ENCODE peak calls at places on chromosome 22, in four cellular contexts. L, E, N and D are unnamed samples.
A peak's percentile ranks its signal among the peaks of the same experiment; 100 is the strongest.

GRCh38 chr22:35589071-35589735 is 27.9 kb downstream of the MB start:
- DNase-seq in L (no peak), E (no peak), N (peak; percentile 79), D (no peak)

GRCh38 chr22:46074771-46075551 is 75.4 kb upstream of the PPARA start:
- DNase-seq in E (peak; percentile 71), L (peak; percentile 47), N (peak; percentile 24), D (peak; percentile 64)

GRCh38 chr22:35539910-35540599 is 576 bp upstream of the RASD2 start:
- DNase-seq in E (peak; percentile 86), N (peak; percentile 77), L (peak; percentile 86), D (peak; percentile 86)

GRCh38 chr22:23263651-23264555 is 83.6 kb downstream of the BCR start:
- DNase-seq in L (no peak), E (peak; percentile 88), N (no peak), D (no peak)

GRCh38 chr22:36465232-36466021 is 16.0 kb downstream of the TXN2 start:
- DNase-seq in N (peak; percentile 79), E (peak; percentile 79), L (peak; percentile 79), D (peak; percentile 90)

GRCh38 chr22:45777046-45777851 is 105.6 kb downstream of the ATXN10 start:
- DNase-seq in N (no peak), E (no peak), L (no peak), D (no peak)

GRCh38 chr22:45318558-45319318 is 9.0 kb downstream of the FAM118A start:
- DNase-seq in N (no peak), L (no peak), E (no peak), D (no peak)

GRCh38 chr22:36297568-36297967 is 44.6 kb downstream of the APOL1 start:
- DNase-seq in N (no peak), L (peak; percentile 19), E (peak; percentile 73), D (no peak)

GRCh38 chr22:24153353-24153752 is 27.9 kb upstream of the SUSD2 start:
- DNase-seq in N (no peak), E (peak; percentile 85), L (no peak), D (no peak)

GRCh38 chr22:31080164-31080847 is 812 bp upstream of the SMTN start:
- DNase-seq in N (no peak), E (no peak), L (no peak), D (no peak)

GRCh38 chr22:25137577-25138525 is 61.8 kb upstream of the CRYBB3 start:
- DNase-seq in E (no peak), N (no peak), L (no peak), D (no peak)

GRCh38 chr22:20406686-20407408 is 12.9 kb downstream of the ZNF74 start:
- DNase-seq in L (no peak), E (peak; percentile 64), N (no peak), D (no peak)
- H3K9me3 ChIP-seq in L (no peaks in the 10 kb centered on the region), E (no peaks in the 10 kb centered on the region), N (no peaks in the 10 kb centered on the region), D (no peaks in the 10 kb centered on the region)

DNA sequence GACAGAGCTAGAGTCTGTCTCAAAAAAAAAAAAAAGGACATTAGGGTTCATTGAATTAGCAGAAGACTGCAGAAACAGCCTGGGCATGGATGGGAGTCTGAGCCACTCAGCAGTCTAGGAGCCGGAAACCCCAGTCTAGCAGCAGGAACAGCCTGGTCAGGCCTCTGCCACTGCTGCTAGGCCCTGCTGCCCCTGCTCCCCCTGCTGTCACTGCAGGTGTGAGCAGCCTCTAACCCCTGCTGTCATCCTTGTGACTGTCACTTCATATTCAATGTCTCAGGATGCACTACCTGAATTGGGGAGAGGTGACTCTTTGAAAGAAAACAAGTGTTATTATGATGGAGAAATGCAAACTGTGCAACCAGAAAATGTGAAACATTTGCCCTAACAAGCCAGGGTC is 7.0 kb upstream of the DDX17 start:
- DNase-seq in N (no peak), L (peak; percentile 52), E (peak; percentile 77), D (no peak)
- TF ChIP-seq CTCF in N (no peak), L (no peak), E (peak; percentile 39), D (no peak)

DNA sequence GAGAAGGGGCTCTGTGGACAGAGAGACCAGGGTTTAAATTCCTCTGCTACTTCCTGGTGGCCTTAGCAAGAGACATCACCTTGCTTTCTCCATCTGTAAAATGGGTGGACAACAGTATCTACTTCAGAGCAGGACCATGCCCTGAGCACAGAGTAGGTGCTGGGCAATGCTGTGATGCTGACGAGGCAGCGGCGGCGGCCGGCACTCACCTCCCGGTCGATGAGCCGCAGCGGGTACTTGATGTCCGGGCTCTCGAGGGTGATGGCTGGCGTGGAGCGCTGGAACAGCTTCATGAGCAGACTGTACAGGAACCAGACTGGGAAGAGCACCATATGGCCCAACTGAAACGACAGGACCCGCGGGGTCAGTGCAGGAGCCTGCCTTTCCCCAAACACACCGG is 3.9 kb downstream of the ATP5MGL start:
- DNase-seq in L (no peak), N (no peak), E (no peak), D (no peak)
- H3K4me1 ChIP-seq in L (no peaks in the 10 kb centered on the region), N (no peaks in the 10 kb centered on the region), E (peaks cover 12% of the 10 kb centered on the region), D (peaks cover 32% of the 10 kb centered on the region)

GRCh38 chr22:49107561-49107960 is 720.1 kb downstream of the BRD1 start:
- DNase-seq in N (no peak), L (no peak), E (no peak), D (no peak)
- H3K9me3 ChIP-seq in N (no peaks in the 10 kb centered on the region), L (no peaks in the 10 kb centered on the region), E (no peaks in the 10 kb centered on the region), D (no peaks in the 10 kb centered on the region)

DNA sequence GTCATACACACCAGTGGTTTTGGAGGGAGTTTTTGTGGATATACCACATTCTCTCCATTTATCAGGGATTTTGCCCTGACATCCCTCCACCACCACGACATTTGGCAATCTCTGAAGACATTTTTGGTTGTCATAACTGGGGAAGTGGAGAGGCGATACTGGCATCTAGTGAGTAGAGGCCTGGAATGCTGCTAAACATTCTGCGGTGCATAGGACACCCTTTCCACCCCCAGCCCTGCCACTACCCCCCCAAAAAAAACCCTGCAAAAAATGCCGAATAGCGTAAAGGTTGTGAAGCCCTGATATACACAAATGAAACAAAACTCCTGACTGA is 560 bp upstream of the TPST2 start:
- DNase-seq in E (no peak), N (no peak), L (no peak), D (no peak)
- TF ChIP-seq CTCF in E (no peak), N (no peak), L (no peak), D (no peak)

GRCh38 chr22:50528682-50529415 is 963 bp downstream of the TYMP start:
- DNase-seq in L (no peak), E (no peak), N (no peak), D (no peak)
- H3K4me1 ChIP-seq in L (peaks cover 43% of the 10 kb centered on the region), E (peaks cover 79% of the 10 kb centered on the region), N (peaks cover 11% of the 10 kb centered on the region), D (peaks cover 73% of the 10 kb centered on the region)

GRCh38 chr22:49400136-49400865 is 427.4 kb downstream of the BRD1 start:
- DNase-seq in N (no peak), L (no peak), E (peak; percentile 70), D (no peak)

GRCh38 chr22:49403102-49403501 is 424.6 kb downstream of the BRD1 start:
- DNase-seq in N (no peak), L (no peak), E (peak; percentile 41), D (no peak)

GRCh38 chr22:49400866-49401598 is 426.6 kb downstream of the BRD1 start:
- DNase-seq in E (peak; percentile 54), N (no peak), L (no peak), D (no peak)

GRCh38 chr22:49404020-49404419 is 423.7 kb downstream of the BRD1 start:
- DNase-seq in E (peak; percentile 45), N (no peak), L (peak; percentile 4), D (no peak)

DNA sequence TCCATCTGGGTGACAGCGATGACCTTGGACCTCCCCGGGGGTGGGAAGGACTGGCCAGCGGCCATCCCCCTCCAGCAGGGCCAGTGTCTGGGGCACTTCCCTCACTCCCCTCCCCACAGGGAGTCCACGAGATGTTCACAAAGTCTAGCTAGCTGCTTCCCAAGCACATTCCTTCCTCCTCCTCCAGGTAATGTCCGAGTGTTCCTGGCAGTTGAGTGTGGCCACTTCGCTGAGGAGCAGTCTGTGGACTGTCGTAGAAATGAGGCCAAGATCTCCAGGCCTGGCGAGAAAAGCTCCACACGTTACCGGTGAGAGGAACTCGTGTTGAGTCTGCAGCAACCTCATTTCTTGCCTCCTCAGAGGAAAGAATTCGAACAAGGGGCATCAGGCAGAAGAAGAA is 425.5 kb downstream of the BRD1 start:
- DNase-seq in E (peak; percentile 31), N (no peak), L (no peak), D (no peak)
- H3K9me3 ChIP-seq in E (no peaks in the 10 kb centered on the region), N (no peaks in the 10 kb centered on the region), L (no peaks in the 10 kb centered on the region), D (no peaks in the 10 kb centered on the region)

DNA sequence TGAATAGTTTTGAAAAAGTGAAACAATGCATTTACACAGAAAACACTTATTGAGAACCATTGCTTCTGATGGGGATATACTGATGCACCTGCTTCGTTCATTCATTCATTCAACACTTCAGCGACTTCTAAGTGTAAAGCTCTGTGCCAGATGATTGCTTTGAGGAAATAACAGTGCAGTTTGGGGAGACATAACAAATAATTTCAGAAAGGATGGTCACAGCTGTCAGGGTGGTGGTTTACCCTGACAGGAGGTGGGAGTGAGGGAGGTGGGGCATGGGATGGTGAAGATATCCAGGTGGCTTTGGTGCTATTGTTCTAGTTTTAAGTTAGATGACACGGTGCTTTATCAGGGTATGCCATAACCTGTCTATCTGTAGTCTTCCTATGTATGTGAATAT is 344.1 kb downstream of the LARGE1 start:
- DNase-seq in E (no peak), N (no peak), L (no peak), D (no peak)
- TF ChIP-seq CTCF in E (no peak), N (no peak), L (no peak), D (no peak)

GRCh38 chr22:17985606-17986005 is 38.8 kb downstream of the MICAL3 start:
- DNase-seq in E (peak; percentile 51), L (no peak), N (no peak), D (no peak)
- H3K4me1 ChIP-seq in E (peaks cover 78% of the 10 kb centered on the region), L (peaks cover 6% of the 10 kb centered on the region), N (peaks cover 3% of the 10 kb centered on the region), D (peaks cover 14% of the 10 kb centered on the region)